ENCODE peak calls at places on chromosomes 13 and 19, in six cellular contexts. T is breast epithelium, L is transverse colon, I is HL-60, X is upper lobe of left lung, H is GM23338. Y is an unnamed sample.

GRCh38 chr19:38047048-38047435 is 140.0 kb downstream of the SIPA1L3 start:
- DNase-seq in I (no peak), L (no peak), H (no peak), T (no peak), X (no peak), Y (no peak)

GRCh38 chr13:79593611-79594275 is 112.8 kb downstream of the NDFIP2 start:
- DNase-seq in I (no peak), T (no peak), L (no peak), X (no peak), H (no peak), Y (no peak)

GRCh38 chr13:33351324-33351723 is 65.8 kb upstream of the STARD13 start:
- DNase-seq in L (peak; percentile 13), X (no peak), I (no peak), T (no peak), H (no peak), Y (no peak)

GRCh38 chr19:38812841-38813320 is at the start of gene LGALS4:
- DNase-seq in X (peak; percentile 37), L (peak; percentile 93), H (no peak), T (no peak), I (no peak), Y (no peak)

GRCh38 chr19:52722062-52723005 is 12.5 kb downstream of the ZNF611 start:
- DNase-seq in T (no peak), L (no peak), H (no peak), X (no peak), I (no peak), Y (no peak)

GRCh38 chr13:45711952-45712351 is 9.8 kb downstream of the CBY2 start:
- DNase-seq in H (no peak), L (no peak), I (no peak), X (no peak), T (no peak), Y (no peak)

GRCh38 chr13:33250594-33250993 is 35.0 kb downstream of the STARD13 start:
- DNase-seq in X (no peak), I (no peak), H (no peak), L (no peak), T (no peak), Y (no peak)

GRCh38 chr19:18503971-18504885 is 17.6 kb downstream of the ELL start:
- DNase-seq in I (no peak), X (no peak), H (no peak), T (no peak), L (peak; percentile 77), Y (no peak)

GRCh38 chr13:64529874-64530485 is 2700.2 kb downstream of the PCDH9 start:
- DNase-seq in X (no peak), H (peak; percentile 73), L (no peak), T (no peak), I (no peak), Y (no peak)

GRCh38 chr19:7480975-7481265 is 7.9 kb downstream of the PEX11G start:
- DNase-seq in L (no peak), X (peak; percentile 69), I (no peak), T (no peak), H (no peak), Y (no peak)

GRCh38 chr13:99316657-99317244 is 9.6 kb upstream of the GPR183 start:
- DNase-seq in I (no peak), L (no peak), H (no peak), X (peak; percentile 76), T (no peak), Y (no peak)

GRCh38 chr19:4759388-4760284 is 31.9 kb upstream of the FEM1A start:
- DNase-seq in L (peak; percentile 93), I (peak; percentile 86), X (peak; percentile 93), T (peak; percentile 81), H (peak; percentile 97), Y (peak; percentile 24)

GRCh38 chr19:55352040-55352439 is 2.5 kb downstream of the COX6B2 start:
- DNase-seq in L (no peak), X (no peak), H (no peak), I (no peak), T (no peak), Y (no peak)

GRCh38 chr19:4414800-4415251 is 12.4 kb downstream of the CHAF1A start:
- DNase-seq in X (no peak), T (no peak), L (no peak), I (no peak), H (no peak), Y (no peak)

GRCh38 chr19:11737964-11738745 is 591 bp downstream of the ZNF823 start:
- DNase-seq in L (peak; percentile 84), T (peak; percentile 73), I (no peak), H (peak; percentile 56), X (peak; percentile 82), Y (no peak)

GRCh38 chr13:110681868-110682550 is 23.9 kb downstream of the CARS2 start:
- DNase-seq in H (no peak), I (no peak), X (no peak), T (no peak), L (no peak), Y (no peak)

DNA sequence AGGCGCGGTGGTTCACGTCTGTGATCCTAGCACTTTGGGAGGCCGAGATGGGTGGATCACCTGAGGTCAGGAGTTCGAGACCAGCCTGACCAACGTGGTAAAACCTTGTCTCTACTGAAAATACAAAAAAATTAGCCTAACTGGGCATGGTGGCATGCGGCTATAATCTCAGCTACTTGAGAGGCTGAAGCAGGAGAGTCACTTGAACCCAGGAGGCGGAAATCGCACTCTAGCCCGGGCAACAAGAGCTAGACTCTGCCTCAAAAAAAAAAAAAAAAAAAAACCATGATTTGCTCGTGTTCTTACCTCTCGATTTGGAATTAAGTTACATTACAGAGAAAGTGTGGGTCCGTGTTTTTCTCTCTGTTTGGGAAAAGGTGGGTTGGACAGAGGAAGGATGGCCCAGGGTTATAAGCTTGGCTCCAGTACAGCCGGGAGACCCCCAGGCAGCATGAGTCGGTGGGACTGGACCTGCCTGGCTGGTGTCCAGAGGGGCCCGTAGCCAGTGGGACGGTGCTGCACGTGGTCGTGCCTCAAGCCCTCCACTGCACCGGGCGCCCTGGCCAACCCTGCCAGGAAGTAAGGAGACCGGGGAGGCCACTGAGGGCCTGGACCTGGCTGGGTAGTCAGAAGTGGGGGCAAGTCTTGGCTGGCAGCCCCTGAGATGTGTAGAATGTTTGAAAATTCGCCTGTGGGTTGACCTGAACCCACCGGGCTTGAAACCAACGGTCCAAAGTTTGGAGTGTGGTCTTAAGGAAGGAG is 3.7 kb downstream of the RPS15 start:
- DNase-seq in T (no peak), X (no peak), L (no peak), H (no peak), I (no peak), Y (no peak)
- TF ChIP-seq POLR2AphosphoS5 in T (no peak), X (no peak), L (no peak), H (no peak), I (peak; percentile 16), Y (peak; percentile 33)

GRCh38 chr19:1262687-1263123 is 6.4 kb upstream of the CIRBP start:
- DNase-seq in H (peak; percentile 64), I (no peak), X (no peak), L (peak; percentile 25), T (no peak), Y (no peak)
- H3K4me3 ChIP-seq in H (peak overlapping the region; percentile 95), I (no peak overlapping the region), X (peak overlapping the region; percentile 63), L (peak overlapping the region; percentile 61), T (no peak overlapping the region), Y (peak overlapping the region; percentile 70)

GRCh38 chr13:75219479-75220237 is 262.3 kb downstream of the TBC1D4 start:
- DNase-seq in T (peak; percentile 80), H (peak; percentile 88), X (peak; percentile 74), I (peak; percentile 27), L (peak; percentile 80), Y (no peak)
- TF ChIP-seq POLR2AphosphoS5 in T (no peak), H (no peak), X (no peak), I (no peak), L (no peak), Y (no peak)

DNA sequence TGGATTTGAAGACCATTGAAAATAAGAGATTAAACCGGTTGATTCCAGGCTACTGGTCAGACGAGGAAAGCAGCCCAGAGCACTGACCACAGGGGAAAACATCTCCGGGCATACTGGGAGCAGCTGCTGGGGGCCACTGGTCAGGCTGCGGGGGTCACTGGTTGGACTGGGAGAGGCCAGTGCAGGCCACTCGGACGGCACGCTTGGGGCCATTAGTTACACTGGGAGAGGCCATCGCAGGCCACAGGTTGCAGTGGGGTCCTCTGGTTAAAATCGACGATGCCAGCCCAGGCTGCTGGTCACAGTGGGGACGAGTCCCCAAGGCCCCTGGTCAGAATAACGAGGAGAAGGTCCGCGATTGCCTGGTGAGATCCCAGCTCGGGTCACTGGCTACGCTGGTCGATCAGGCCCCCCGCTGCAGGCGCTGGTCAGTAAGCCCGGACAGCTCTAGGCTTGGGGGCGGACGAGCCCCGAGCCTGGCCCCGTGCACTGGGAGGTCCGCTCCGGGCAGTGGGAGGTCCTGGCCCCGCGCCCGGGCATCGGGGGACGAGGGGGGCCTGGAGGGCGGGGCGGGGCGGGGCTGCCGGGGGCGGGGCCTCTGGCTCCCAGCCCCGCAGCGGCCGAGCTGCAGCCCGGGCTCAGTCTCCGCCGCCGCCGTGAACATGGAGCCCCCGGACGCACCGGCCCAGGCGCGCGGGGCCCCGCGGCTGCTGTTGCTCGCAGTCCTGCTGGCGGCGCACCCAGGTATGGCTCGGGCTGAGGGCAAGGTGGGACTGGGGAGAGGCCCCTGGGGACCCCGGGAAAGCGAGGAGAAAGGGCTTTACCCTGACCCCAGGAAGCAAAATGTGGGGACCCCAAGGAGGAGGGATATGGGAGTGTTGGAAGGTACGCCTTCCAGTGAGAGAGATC is at the start of gene BCAM:
- DNase-seq in T (peak; percentile 81), I (no peak), L (peak; percentile 70), H (peak; percentile 83), X (peak; percentile 87), Y (no peak)
- H3K4me3 ChIP-seq in T (peak within 1 kb of the TSS; percentile 54), I (no peak within 1 kb of the TSS), L (peak within 1 kb of the TSS; percentile 58), H (peak within 1 kb of the TSS; percentile 85), X (peak within 1 kb of the TSS; percentile 72), Y (peak within 1 kb of the TSS; percentile 45)

GRCh38 chr13:19959831-19960672 is 1.5 kb downstream of the ZMYM2 start:
- DNase-seq in I (peak; percentile 77), H (peak; percentile 94), X (peak; percentile 95), L (peak; percentile 88), T (peak; percentile 84), Y (peak; percentile 61)
- TF ChIP-seq POLR2AphosphoS5 in I (peak; percentile 78), H (peak; percentile 52), X (peak; percentile 22), L (peak; percentile 83), T (peak; percentile 49), Y (peak; percentile 23)

Y was measured in Panc1.